ENCODE peak calls at places on chromosomes 16 and 17, in five cellular contexts. One of them, this sample, is unnamed.

GRCh38 chr16:86626966-86627365 is 48.6 kb downstream of the FOXL1 start:
- DNase-seq in left ventricle myocardium inferior: no peak
- DNase-seq in naive thymus-derived CD4-positive, alpha-beta T cell: no peak
- DNase-seq in AG04450: no peak
- DNase-seq in mesenchymal stem cell: no peak
- DNase-seq in this sample: no peak

GRCh38 chr17:75909051-75909811 is 4.5 kb upstream of the MRPL38 start:
- DNase-seq in left ventricle myocardium inferior: no peak
- DNase-seq in naive thymus-derived CD4-positive, alpha-beta T cell: no peak
- DNase-seq in AG04450: no peak
- DNase-seq in mesenchymal stem cell: no peak
- DNase-seq in this sample: peak

GRCh38 chr16:79469999-79470398 is 130.5 kb downstream of the MAF start:
- DNase-seq in left ventricle myocardium inferior: peak
- DNase-seq in naive thymus-derived CD4-positive, alpha-beta T cell: no peak
- DNase-seq in AG04450: no peak
- DNase-seq in mesenchymal stem cell: no peak
- DNase-seq in this sample: no peak

GRCh38 chr16:80144191-80144590 is 396.6 kb upstream of the DYNLRB2 start:
- DNase-seq in left ventricle myocardium inferior: no peak
- DNase-seq in naive thymus-derived CD4-positive, alpha-beta T cell: no peak
- DNase-seq in AG04450: peak
- DNase-seq in mesenchymal stem cell: peak
- DNase-seq in this sample: no peak

GRCh38 chr17:72576289-72576759 is 455.5 kb downstream of the SOX9 start:
- DNase-seq in left ventricle myocardium inferior: no peak
- DNase-seq in naive thymus-derived CD4-positive, alpha-beta T cell: no peak
- DNase-seq in AG04450: no peak
- DNase-seq in mesenchymal stem cell: no peak
- DNase-seq in this sample: no peak

GRCh38 chr17:29949708-29950107 is 8.3 kb downstream of the EFCAB5 start:
- DNase-seq in left ventricle myocardium inferior: no peak
- DNase-seq in naive thymus-derived CD4-positive, alpha-beta T cell: no peak
- DNase-seq in AG04450: no peak
- DNase-seq in mesenchymal stem cell: no peak
- DNase-seq in this sample: no peak

GRCh38 chr16:11147033-11147848 is 108.8 kb downstream of the SOCS1 start:
- DNase-seq in left ventricle myocardium inferior: no peak
- DNase-seq in naive thymus-derived CD4-positive, alpha-beta T cell: no peak
- DNase-seq in AG04450: no peak
- DNase-seq in mesenchymal stem cell: no peak
- DNase-seq in this sample: peak

GRCh38 chr17:41308251-41308917 is 725 bp downstream of the KRTAP16-1 start:
- DNase-seq in left ventricle myocardium inferior: peak
- DNase-seq in naive thymus-derived CD4-positive, alpha-beta T cell: peak
- DNase-seq in AG04450: no peak
- DNase-seq in mesenchymal stem cell: no peak
- DNase-seq in this sample: peak

GRCh38 chr17:40622509-40622928 is 25.1 kb downstream of the SMARCE1 start:
- DNase-seq in left ventricle myocardium inferior: no peak
- DNase-seq in naive thymus-derived CD4-positive, alpha-beta T cell: no peak
- DNase-seq in AG04450: no peak
- DNase-seq in mesenchymal stem cell: no peak
- DNase-seq in this sample: no peak

GRCh38 chr17:3645310-3645709 is 8.8 kb downstream of the CTNS start:
- DNase-seq in left ventricle myocardium inferior: no peak
- DNase-seq in naive thymus-derived CD4-positive, alpha-beta T cell: no peak
- DNase-seq in AG04450: no peak
- DNase-seq in mesenchymal stem cell: no peak
- DNase-seq in this sample: no peak

GRCh38 chr17:14205992-14206461 is 30.6 kb downstream of the CDRT15 start:
- DNase-seq in left ventricle myocardium inferior: peak
- DNase-seq in naive thymus-derived CD4-positive, alpha-beta T cell: no peak
- DNase-seq in AG04450: no peak
- DNase-seq in mesenchymal stem cell: no peak
- DNase-seq in this sample: no peak

GRCh38 chr17:48990882-48991357 is 6.3 kb upstream of the IGF2BP1 start:
- DNase-seq in left ventricle myocardium inferior: no peak
- DNase-seq in naive thymus-derived CD4-positive, alpha-beta T cell: no peak
- DNase-seq in AG04450: no peak
- DNase-seq in mesenchymal stem cell: no peak
- DNase-seq in this sample: no peak

GRCh38 chr16:57235128-57236092 is 9.6 kb upstream of the ARL2BP start:
- DNase-seq in left ventricle myocardium inferior: no peak
- DNase-seq in naive thymus-derived CD4-positive, alpha-beta T cell: no peak
- DNase-seq in AG04450: peak
- DNase-seq in mesenchymal stem cell: peak
- DNase-seq in this sample: no peak

GRCh38 chr16:56257260-56257659 is 66.0 kb downstream of the GNAO1 start:
- DNase-seq in left ventricle myocardium inferior: peak
- DNase-seq in naive thymus-derived CD4-positive, alpha-beta T cell: no peak
- DNase-seq in AG04450: no peak
- DNase-seq in mesenchymal stem cell: no peak
- DNase-seq in this sample: no peak

GRCh38 chr16:14485131-14485551 is 144.9 kb downstream of the PARN start:
- DNase-seq in left ventricle myocardium inferior: no peak
- DNase-seq in naive thymus-derived CD4-positive, alpha-beta T cell: no peak
- DNase-seq in AG04450: no peak
- DNase-seq in mesenchymal stem cell: no peak
- DNase-seq in this sample: no peak

GRCh38 chr16:3530371-3530914 is 29.6 kb downstream of the CLUAP1 start:
- DNase-seq in left ventricle myocardium inferior: no peak
- DNase-seq in naive thymus-derived CD4-positive, alpha-beta T cell: no peak
- DNase-seq in AG04450: no peak
- DNase-seq in mesenchymal stem cell: no peak
- DNase-seq in this sample: no peak

GRCh38 chr16:1034230-1035065 is 38.1 kb upstream of the SSTR5 start:
- DNase-seq in left ventricle myocardium inferior: no peak
- DNase-seq in naive thymus-derived CD4-positive, alpha-beta T cell: no peak
- DNase-seq in AG04450: no peak
- DNase-seq in mesenchymal stem cell: no peak
- DNase-seq in this sample: no peak

GRCh38 chr16:3767333-3767977 is 50.1 kb upstream of the TRAP1 start:
- DNase-seq in left ventricle myocardium inferior: no peak
- DNase-seq in naive thymus-derived CD4-positive, alpha-beta T cell: no peak
- DNase-seq in AG04450: no peak
- DNase-seq in mesenchymal stem cell: no peak
- DNase-seq in this sample: no peak

GRCh38 chr17:38572292-38572664 is 33.5 kb downstream of the SRCIN1 start:
- DNase-seq in left ventricle myocardium inferior: no peak
- DNase-seq in naive thymus-derived CD4-positive, alpha-beta T cell: no peak
- DNase-seq in AG04450: no peak
- DNase-seq in mesenchymal stem cell: no peak
- DNase-seq in this sample: no peak
- H3K4me3 ChIP-seq in left ventricle myocardium inferior: peak
- H3K4me3 ChIP-seq in naive thymus-derived CD4-positive, alpha-beta T cell: no peak
- H3K4me3 ChIP-seq in AG04450: no peak
- H3K4me3 ChIP-seq in mesenchymal stem cell: no peak
- H3K4me3 ChIP-seq in this sample: peak

GRCh38 chr17:57532556-57532955 is 212.5 kb downstream of the CCDC182 start:
- DNase-seq in left ventricle myocardium inferior: no peak
- DNase-seq in naive thymus-derived CD4-positive, alpha-beta T cell: no peak
- DNase-seq in AG04450: no peak
- DNase-seq in mesenchymal stem cell: no peak
- DNase-seq in this sample: no peak
- H3K27ac ChIP-seq in left ventricle myocardium inferior: no peak
- H3K27ac ChIP-seq in naive thymus-derived CD4-positive, alpha-beta T cell: no peak
- H3K27ac ChIP-seq in AG04450: no peak
- H3K27ac ChIP-seq in mesenchymal stem cell: no peak
- H3K27ac ChIP-seq in this sample: no peak

GRCh38 chr17:1906622-1907021 is 76.8 kb downstream of the RPA1 start:
- DNase-seq in left ventricle myocardium inferior: no peak
- DNase-seq in naive thymus-derived CD4-positive, alpha-beta T cell: no peak
- DNase-seq in AG04450: no peak
- DNase-seq in mesenchymal stem cell: no peak
- DNase-seq in this sample: no peak

GRCh38 chr17:1907818-1908698 is 78.3 kb downstream of the RPA1 start:
- DNase-seq in left ventricle myocardium inferior: no peak
- DNase-seq in naive thymus-derived CD4-positive, alpha-beta T cell: peak
- DNase-seq in AG04450: no peak
- DNase-seq in mesenchymal stem cell: peak
- DNase-seq in this sample: no peak

GRCh38 chr17:1907216-1907631 is 77.4 kb downstream of the RPA1 start:
- DNase-seq in left ventricle myocardium inferior: no peak
- DNase-seq in naive thymus-derived CD4-positive, alpha-beta T cell: no peak
- DNase-seq in AG04450: no peak
- DNase-seq in mesenchymal stem cell: no peak
- DNase-seq in this sample: no peak

GRCh38 chr17:1909985-1910384 is 80.2 kb downstream of the RPA1 start:
- DNase-seq in left ventricle myocardium inferior: no peak
- DNase-seq in naive thymus-derived CD4-positive, alpha-beta T cell: no peak
- DNase-seq in AG04450: no peak
- DNase-seq in mesenchymal stem cell: no peak
- DNase-seq in this sample: no peak

GRCh38 chr17:1908699-1909309 is 79.0 kb downstream of the RPA1 start:
- DNase-seq in left ventricle myocardium inferior: peak
- DNase-seq in naive thymus-derived CD4-positive, alpha-beta T cell: no peak
- DNase-seq in AG04450: peak
- DNase-seq in mesenchymal stem cell: peak
- DNase-seq in this sample: no peak
- H3K4me3 ChIP-seq in left ventricle myocardium inferior: peak
- H3K4me3 ChIP-seq in naive thymus-derived CD4-positive, alpha-beta T cell: peak
- H3K4me3 ChIP-seq in AG04450: peak
- H3K4me3 ChIP-seq in mesenchymal stem cell: peak
- H3K4me3 ChIP-seq in this sample: no peak

GRCh38 chr17:19287651-19288050 is 50.5 kb downstream of the EPN2 start:
- DNase-seq in left ventricle myocardium inferior: no peak
- DNase-seq in naive thymus-derived CD4-positive, alpha-beta T cell: no peak
- DNase-seq in AG04450: no peak
- DNase-seq in mesenchymal stem cell: no peak
- DNase-seq in this sample: no peak

GRCh38 chr17:19286751-19287341 is 49.7 kb downstream of the EPN2 start:
- DNase-seq in left ventricle myocardium inferior: no peak
- DNase-seq in naive thymus-derived CD4-positive, alpha-beta T cell: no peak
- DNase-seq in AG04450: no peak
- DNase-seq in mesenchymal stem cell: no peak
- DNase-seq in this sample: no peak

GRCh38 chr17:19285218-19285900 is 48.2 kb downstream of the EPN2 start:
- DNase-seq in left ventricle myocardium inferior: no peak
- DNase-seq in naive thymus-derived CD4-positive, alpha-beta T cell: no peak
- DNase-seq in AG04450: no peak
- DNase-seq in mesenchymal stem cell: no peak
- DNase-seq in this sample: no peak

GRCh38 chr17:19290047-19290705 is 53.0 kb downstream of the EPN2 start:
- DNase-seq in left ventricle myocardium inferior: no peak
- DNase-seq in naive thymus-derived CD4-positive, alpha-beta T cell: no peak
- DNase-seq in AG04450: no peak
- DNase-seq in mesenchymal stem cell: no peak
- DNase-seq in this sample: no peak

GRCh38 chr17:19288453-19288852 is 51.3 kb downstream of the EPN2 start:
- DNase-seq in left ventricle myocardium inferior: no peak
- DNase-seq in naive thymus-derived CD4-positive, alpha-beta T cell: no peak
- DNase-seq in AG04450: no peak
- DNase-seq in mesenchymal stem cell: no peak
- DNase-seq in this sample: no peak
- H3K27ac ChIP-seq in left ventricle myocardium inferior: no peak
- H3K27ac ChIP-seq in naive thymus-derived CD4-positive, alpha-beta T cell: no peak
- H3K27ac ChIP-seq in AG04450: no peak
- H3K27ac ChIP-seq in mesenchymal stem cell: no peak
- H3K27ac ChIP-seq in this sample: no peak

DNA sequence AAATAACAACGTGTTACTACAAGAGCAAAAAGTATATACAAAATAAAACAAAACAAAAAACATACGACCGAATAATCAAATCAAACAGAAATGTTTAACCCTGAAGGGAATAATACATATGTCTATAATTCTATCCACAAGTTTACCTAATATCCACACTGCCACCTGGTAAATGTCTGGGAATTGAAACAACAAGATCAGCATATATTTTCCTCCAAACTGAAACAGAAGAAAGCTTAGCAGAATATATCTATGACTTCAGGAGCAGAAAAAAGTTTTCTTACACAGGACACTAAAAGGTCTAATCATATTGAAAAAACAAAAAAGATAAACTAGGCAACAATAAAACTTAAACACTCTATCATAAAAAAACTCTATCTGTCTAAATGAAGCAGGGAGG is 404.0 kb downstream of the CDH11 start:
- DNase-seq in left ventricle myocardium inferior: no peak
- DNase-seq in naive thymus-derived CD4-positive, alpha-beta T cell: no peak
- DNase-seq in AG04450: no peak
- DNase-seq in mesenchymal stem cell: no peak
- DNase-seq in this sample: no peak
- H3K4me3 ChIP-seq in left ventricle myocardium inferior: no peak
- H3K4me3 ChIP-seq in naive thymus-derived CD4-positive, alpha-beta T cell: no peak
- H3K4me3 ChIP-seq in AG04450: no peak
- H3K4me3 ChIP-seq in mesenchymal stem cell: no peak
- H3K4me3 ChIP-seq in this sample: no peak

DNA sequence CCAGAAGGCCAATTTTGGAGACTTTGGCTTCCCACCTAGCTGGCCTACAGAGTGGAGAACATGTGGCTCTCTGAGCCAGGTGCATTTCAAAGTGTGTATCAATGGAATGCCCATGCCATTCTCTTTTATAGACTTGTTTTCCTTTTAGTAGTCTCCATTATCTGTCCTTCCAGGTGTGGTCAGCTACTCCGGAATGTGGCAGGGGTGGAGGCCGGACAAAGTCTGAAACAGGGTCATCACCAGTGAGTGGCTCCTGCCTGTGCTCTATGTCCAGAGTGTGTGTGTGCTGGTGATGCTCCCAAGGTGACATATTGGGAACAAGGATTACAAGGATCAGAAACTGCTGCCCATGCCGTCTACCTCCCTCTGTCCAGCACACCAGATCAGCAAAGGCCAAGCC is 3.8 kb upstream of the TMEM220 start:
- DNase-seq in left ventricle myocardium inferior: no peak
- DNase-seq in naive thymus-derived CD4-positive, alpha-beta T cell: no peak
- DNase-seq in AG04450: no peak
- DNase-seq in mesenchymal stem cell: no peak
- DNase-seq in this sample: no peak
- H3K27ac ChIP-seq in left ventricle myocardium inferior: no peak
- H3K27ac ChIP-seq in naive thymus-derived CD4-positive, alpha-beta T cell: no peak
- H3K27ac ChIP-seq in AG04450: no peak
- H3K27ac ChIP-seq in mesenchymal stem cell: no peak
- H3K27ac ChIP-seq in this sample: no peak

DNA sequence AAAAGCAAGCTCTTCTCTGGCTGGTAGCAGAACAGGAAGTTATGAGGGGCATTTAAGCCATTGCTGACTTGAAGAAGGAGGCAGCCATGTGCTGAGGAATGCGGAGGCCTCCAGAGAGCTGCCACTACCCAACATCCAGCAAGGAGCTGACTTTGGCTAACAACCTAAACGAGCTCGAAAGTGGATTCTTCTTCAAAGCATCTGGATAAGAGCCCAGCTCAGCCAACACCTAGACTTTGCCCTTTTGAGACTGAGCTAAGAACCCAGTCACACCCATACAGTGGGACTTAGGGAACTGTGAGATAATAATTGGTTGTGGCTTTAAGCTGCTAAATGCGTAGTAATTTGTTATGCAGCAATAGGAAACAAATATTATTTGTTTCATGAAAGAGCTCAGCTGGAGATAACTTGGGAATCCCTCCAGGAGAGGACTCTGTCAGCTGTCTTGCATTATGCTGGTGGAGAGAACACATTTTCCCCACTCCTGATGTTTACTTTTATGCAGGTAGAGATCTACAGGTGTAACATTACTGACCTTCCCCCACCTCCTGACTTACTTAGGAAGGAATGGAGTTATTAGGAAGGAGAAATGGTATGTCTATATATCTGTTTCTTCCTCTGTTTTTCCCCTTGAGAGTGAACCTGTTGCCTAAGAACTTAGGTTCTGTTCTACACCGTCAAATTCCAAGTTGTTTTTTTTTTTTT is 52.7 kb upstream of the ZNF629 start:
- DNase-seq in left ventricle myocardium inferior: no peak
- DNase-seq in naive thymus-derived CD4-positive, alpha-beta T cell: no peak
- DNase-seq in AG04450: no peak
- DNase-seq in mesenchymal stem cell: no peak
- DNase-seq in this sample: no peak
- H3K4me3 ChIP-seq in left ventricle myocardium inferior: no peak
- H3K4me3 ChIP-seq in naive thymus-derived CD4-positive, alpha-beta T cell: no peak
- H3K4me3 ChIP-seq in AG04450: no peak
- H3K4me3 ChIP-seq in mesenchymal stem cell: no peak
- H3K4me3 ChIP-seq in this sample: no peak

GRCh38 chr16:71628810-71629209 is 2.8 kb downstream of the MARVELD3 start:
- DNase-seq in left ventricle myocardium inferior: no peak
- DNase-seq in naive thymus-derived CD4-positive, alpha-beta T cell: no peak
- DNase-seq in AG04450: no peak
- DNase-seq in mesenchymal stem cell: peak
- DNase-seq in this sample: no peak
- H3K27ac ChIP-seq in left ventricle myocardium inferior: no peak
- H3K27ac ChIP-seq in naive thymus-derived CD4-positive, alpha-beta T cell: no peak
- H3K27ac ChIP-seq in AG04450: no peak
- H3K27ac ChIP-seq in mesenchymal stem cell: peak
- H3K27ac ChIP-seq in this sample: no peak

This sample was measured in aorta.